ENCODE peak calls at places on chromosomes 4 and X, in four cellular contexts. I is pancreas, V is GM12865, A is heart left ventricle. C is an unnamed sample.

GRCh38 chr4:15543537-15544195 is 74.0 kb downstream of the CC2D2A start:
- DNase-seq in A (no peak), I (no peak), V (no peak), C (no peak)

GRCh38 chrX:7706032-7706431 is 136.9 kb upstream of the VCX start:
- DNase-seq in A (no peak), V (no peak), I (no peak), C (no peak)

GRCh38 chr4:102429553-102429952 is 71.6 kb upstream of the NFKB1 start:
- DNase-seq in V (no peak), A (no peak), I (no peak), C (no peak)

GRCh38 chr4:11669156-11669555 is 240.5 kb upstream of the HS3ST1 start:
- DNase-seq in V (no peak), A (no peak), I (no peak), C (no peak)

GRCh38 chrX:123310112-123310511 is 126.0 kb downstream of the GRIA3 start:
- DNase-seq in V (no peak), I (no peak), A (no peak), C (no peak)

GRCh38 chrX:68945603-68946228 is 116.9 kb downstream of the EFNB1 start:
- DNase-seq in I (no peak), V (peak; percentile 6), A (no peak), C (no peak)

GRCh38 chr4:145870155-145871020 is 68.2 kb downstream of the ZNF827 start:
- DNase-seq in A (no peak), I (no peak), V (peak; percentile 56), C (no peak)

GRCh38 chrX:132953358-132953757 is 5.1 kb downstream of the HS6ST2 start:
- DNase-seq in A (no peak), I (no peak), V (no peak), C (no peak)

GRCh38 chr4:163121689-163122088 is 45.0 kb downstream of the NAF1 start:
- DNase-seq in I (no peak), V (no peak), A (no peak), C (no peak)

GRCh38 chr4:121421594-121421993 is 40.8 kb upstream of the QRFPR start:
- DNase-seq in V (peak; percentile 10), I (no peak), A (no peak), C (no peak)

GRCh38 chr4:53651142-53651720 is 59.9 kb upstream of the LNX1 start:
- DNase-seq in V (no peak), A (peak; percentile 65), I (peak; percentile 43), C (no peak)

GRCh38 chr4:101256222-101256621 is 91.1 kb downstream of the PPP3CA start:
- DNase-seq in A (no peak), V (no peak), I (no peak), C (no peak)

GRCh38 chrX:17525762-17526555 is 151.0 kb downstream of the NHS start:
- DNase-seq in A (no peak), I (no peak), V (no peak), C (no peak)
- TF ChIP-seq CTCF in A (no peak), I (no peak), V (no peak), C (no peak)

DNA sequence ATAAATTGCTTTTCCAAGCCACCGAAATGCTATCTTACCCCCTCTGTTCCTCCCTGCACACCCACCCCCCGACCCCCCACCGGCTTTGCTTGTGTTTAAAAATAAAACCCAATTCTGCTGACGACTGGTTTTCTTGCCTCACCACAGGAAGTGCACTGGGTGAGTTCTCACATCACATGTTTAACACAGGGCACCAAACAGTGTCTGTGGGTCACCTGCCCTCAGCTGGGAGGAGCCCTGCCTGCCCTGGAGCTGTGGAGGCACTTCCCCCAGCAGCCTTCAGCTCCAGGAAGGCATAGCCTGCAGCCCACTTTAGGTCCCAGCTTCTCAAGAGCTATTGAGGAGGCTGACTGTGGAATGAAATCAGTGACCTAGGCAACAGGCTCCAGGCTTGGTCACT is 8.8 kb downstream of the TMEM255A start:
- DNase-seq in I (no peak), A (no peak), V (peak; percentile 82), C (peak; percentile 47)
- H3K4me3 ChIP-seq in I (no peak overlapping the region), A (no peak overlapping the region), V (peak overlapping the region; percentile 31), C (peak overlapping the region; percentile 14)

GRCh38 chrX:99266255-99266654 is 1143.8 kb downstream of the PCDH19 start:
- DNase-seq in A (no peak), I (no peak), V (no peak), C (no peak)
- TF ChIP-seq CTCF in A (no peak), I (no peak), V (no peak), C (no peak)

DNA sequence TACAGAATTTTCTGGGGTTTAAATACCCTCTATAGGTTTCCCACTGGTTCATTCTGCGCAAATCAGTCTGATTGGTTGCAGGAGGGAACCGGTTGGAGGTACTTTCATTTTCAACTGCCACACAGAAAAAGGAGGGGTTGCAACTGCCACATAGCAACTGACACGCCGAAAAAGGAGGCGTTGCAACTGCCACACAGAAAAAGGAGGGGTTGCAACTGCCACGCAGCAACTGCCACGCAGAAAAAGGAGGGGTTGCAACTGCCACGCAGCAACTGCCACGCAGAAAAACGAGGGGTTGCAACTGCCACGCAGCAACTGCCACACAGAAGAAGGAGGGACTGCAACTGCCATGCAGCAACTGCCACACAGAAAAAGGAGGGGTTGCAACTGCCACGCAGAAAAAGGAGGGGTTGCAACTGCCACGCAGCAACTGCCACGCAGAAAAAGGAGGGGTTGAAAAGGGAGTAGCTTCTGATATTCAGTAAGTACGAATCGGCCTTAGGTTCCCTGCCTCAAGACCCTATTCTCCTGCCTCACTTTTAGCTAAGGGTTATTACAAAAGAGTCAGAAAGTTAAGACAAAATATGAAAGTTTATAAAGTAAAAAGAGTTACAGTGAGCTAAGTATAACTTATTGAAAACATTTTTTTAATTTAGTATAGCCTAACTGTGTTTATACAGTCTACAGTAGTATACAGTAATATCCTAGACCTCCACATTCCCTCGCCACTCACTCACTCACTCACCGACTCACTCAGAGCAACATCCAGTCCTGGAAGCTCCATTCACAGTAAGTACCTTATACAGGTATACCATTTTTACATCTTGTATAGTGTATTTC is 431.8 kb downstream of the KCTD8 start:
- DNase-seq in V (peak; percentile 9), A (no peak), I (no peak), C (no peak)
- H3K4me3 ChIP-seq in V (no peak overlapping the region), A (no peak overlapping the region), I (no peak overlapping the region), C (no peak overlapping the region)

GRCh38 chrX:74061879-74062278 is 242.1 kb upstream of the ZCCHC13 start:
- DNase-seq in I (no peak), A (no peak), V (peak; percentile 1), C (no peak)
- TF ChIP-seq CTCF in I (no peak), A (no peak), V (no peak), C (no peak)

DNA sequence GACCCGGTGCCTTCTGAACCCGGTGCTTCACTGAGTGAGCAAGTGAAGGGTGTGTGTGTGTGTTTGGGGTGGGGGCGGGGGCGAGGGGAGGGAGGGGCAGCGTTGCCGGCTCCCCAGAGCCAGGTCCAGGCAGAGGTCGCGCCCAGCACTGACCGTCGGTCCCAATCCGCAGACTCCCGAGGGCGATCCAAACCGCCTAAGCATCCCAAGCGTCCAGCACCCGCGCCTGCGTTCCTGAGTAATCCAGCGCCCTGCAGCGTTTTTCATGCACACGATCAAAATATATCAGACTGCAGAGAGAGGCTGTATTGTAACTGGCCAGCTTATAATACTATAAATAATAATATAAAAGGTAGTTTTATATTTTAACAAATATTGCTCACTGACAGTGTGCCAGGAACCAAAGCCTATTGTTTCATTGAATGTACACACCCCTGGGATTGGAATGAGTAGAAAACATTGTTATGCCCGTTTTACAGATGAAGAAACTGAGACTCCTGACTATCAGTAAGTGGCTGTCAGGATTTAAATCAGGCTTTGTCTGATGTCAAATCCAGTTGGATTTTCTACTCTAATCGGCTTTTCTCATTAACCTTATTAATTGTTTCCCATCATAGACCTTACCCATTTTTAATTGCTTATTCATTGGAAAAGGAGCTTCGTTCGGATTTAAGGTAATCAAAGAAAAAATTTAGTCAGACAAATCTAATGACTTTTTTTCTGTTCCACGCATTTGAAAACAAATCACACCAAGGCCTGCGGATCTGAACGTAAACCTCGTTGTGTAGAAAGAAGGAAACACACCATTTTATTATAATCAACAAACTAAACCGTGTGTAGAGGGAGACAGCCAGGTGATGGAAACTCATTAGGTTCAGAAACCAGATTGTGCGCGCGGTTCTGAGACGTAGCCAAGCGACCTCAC is 4.0 kb upstream of the NKX3-2 start:
- DNase-seq in I (no peak), V (no peak), A (no peak), C (no peak)
- H3K4me3 ChIP-seq in I (peak overlapping the region; percentile 31), V (peak overlapping the region; percentile 61), A (peak overlapping the region; percentile 34), C (peak overlapping the region; percentile 51)

GRCh38 chr4:83989835-83990234 is 453.9 kb downstream of the GPAT3 start:
- DNase-seq in V (no peak), A (no peak), I (no peak), C (no peak)

GRCh38 chr4:83996254-83996653 is 460.3 kb downstream of the GPAT3 start:
- DNase-seq in V (no peak), A (no peak), I (peak; percentile 18), C (no peak)

GRCh38 chr4:83993774-83994173 is 457.9 kb downstream of the GPAT3 start:
- DNase-seq in V (peak; percentile 9), I (no peak), A (no peak), C (no peak)
- TF ChIP-seq CTCF in V (peak; percentile 19), I (no peak), A (no peak), C (peak; percentile 35)

GRCh38 chr4:20456416-20456815 is 204.7 kb downstream of the SLIT2 start:
- DNase-seq in I (no peak), A (no peak), V (no peak), C (no peak)
- H3K4me3 ChIP-seq in I (no peak overlapping the region), A (no peak overlapping the region), V (no peak overlapping the region), C (no peak overlapping the region)

GRCh38 chr4:176635372-176636261 is 157.1 kb downstream of the VEGFC start:
- DNase-seq in I (no peak), A (no peak), V (peak; percentile 9), C (no peak)
- TF ChIP-seq CTCF in I (no peak), A (no peak), V (no peak), C (no peak)